ENCODE peak calls at places on chromosomes 5 and 9, in six cellular contexts. N, C, M, L, U and J are unnamed samples. For H3K36me3, the result is how much of the 10 kb centered on the place peaks cover.

GRCh38 chr9:26775405-26775804 is 117.2 kb downstream of the CAAP1 start:
- DNase-seq in L (no peak), M (no peak), C (no peak), U (no peak), N (no peak), J (no peak)

GRCh38 chr5:138775034-138775433 is 21.8 kb downstream of the CTNNA1 start:
- DNase-seq in N (no peak), U (no peak), M (peak), L (no peak), C (no peak), J (no peak)

GRCh38 chr5:32679218-32679617 is 31.9 kb upstream of the NPR3 start:
- DNase-seq in L (no peak), M (no peak), N (no peak), U (no peak), C (no peak), J (no peak)

GRCh38 chr9:128120061-128120740 is 7.3 kb downstream of the PTGES2 start:
- DNase-seq in M (no peak), U (no peak), C (peak), N (no peak), L (peak), J (peak)

GRCh38 chr5:150148408-150148927 is 7.2 kb downstream of the PDGFRB start:
- DNase-seq in C (no peak), M (no peak), L (no peak), U (no peak), N (no peak), J (no peak)

GRCh38 chr5:67353500-67353931 is 156.9 kb upstream of the CD180 start:
- DNase-seq in L (no peak), N (no peak), U (no peak), C (no peak), M (no peak), J (no peak)

GRCh38 chr9:120386390-120387131 is 193.4 kb downstream of the CDK5RAP2 start:
- DNase-seq in M (peak), N (no peak), C (peak), L (peak), U (no peak), J (peak)

GRCh38 chr9:85731128-85731630 is 10.6 kb downstream of the AGTPBP1 start:
- DNase-seq in M (no peak), U (no peak), C (no peak), L (no peak), N (no peak), J (no peak)

GRCh38 chr5:122907238-122907637 is 61.8 kb downstream of the SNX24 start:
- DNase-seq in M (no peak), U (no peak), C (no peak), L (no peak), N (no peak), J (no peak)

GRCh38 chr5:104498281-104498680 is 935.7 kb upstream of the NUDT12 start:
- DNase-seq in M (no peak), U (no peak), C (no peak), N (no peak), L (no peak), J (no peak)

GRCh38 chr5:77076961-77077820 is 9.9 kb downstream of the ZBED3 start:
- DNase-seq in N (peak), U (peak), M (no peak), C (peak), L (peak), J (peak)

GRCh38 chr5:5270958-5271605 is 131.0 kb downstream of the ADAMTS16 start:
- DNase-seq in C (peak), M (peak), U (no peak), N (peak), L (peak), J (peak)

GRCh38 chr5:145791866-145792265 is 43.3 kb downstream of the PRELID2 start:
- DNase-seq in U (no peak), L (no peak), N (no peak), M (no peak), C (no peak), J (no peak)

GRCh38 chr9:89999534-90000370 is 394.9 kb downstream of the GADD45G start:
- DNase-seq in M (peak), N (no peak), C (peak), L (peak), U (no peak), J (peak)

GRCh38 chr5:175325681-175326080 is 118.3 kb downstream of the DRD1 start:
- DNase-seq in U (no peak), L (no peak), M (no peak), C (no peak), N (no peak), J (no peak)

GRCh38 chr5:157842185-157842584 is 16.8 kb downstream of the CLINT1 start:
- DNase-seq in M (no peak), C (no peak), N (no peak), U (no peak), L (no peak), J (no peak)

GRCh38 chr5:59562756-59563389 is 330.7 kb downstream of the PDE4D start:
- DNase-seq in C (no peak), M (peak), N (no peak), U (no peak), L (peak), J (no peak)

GRCh38 chr9:87309236-87309635 is 188.4 kb upstream of the DAPK1 start:
- DNase-seq in N (no peak), M (no peak), U (no peak), C (no peak), L (no peak), J (no peak)

GRCh38 chr5:120794121-120794520 is 330.0 kb downstream of the PRR16 start:
- DNase-seq in C (no peak), M (no peak), N (no peak), L (no peak), U (no peak), J (no peak)

GRCh38 chr9:93119953-93120845 is 13.9 kb downstream of the NINJ1 start:
- DNase-seq in M (peak), U (peak), L (peak), N (peak), C (peak), J (peak)

GRCh38 chr5:55062039-55062779 is 38.2 kb downstream of the GZMK start:
- DNase-seq in N (no peak), L (no peak), C (no peak), U (no peak), M (no peak), J (no peak)

GRCh38 chr5:55064523-55064922 is 37.9 kb upstream of the GZMA start:
- DNase-seq in L (no peak), U (no peak), M (no peak), N (no peak), C (no peak), J (no peak)

GRCh38 chr5:55063899-55064298 is 38.5 kb upstream of the GZMA start:
- DNase-seq in L (no peak), U (no peak), N (no peak), M (no peak), C (no peak), J (no peak)

GRCh38 chr5:55066278-55066677 is 36.2 kb upstream of the GZMA start:
- DNase-seq in U (no peak), M (no peak), N (no peak), L (no peak), C (no peak), J (no peak)

GRCh38 chr5:55063220-55063863 is 39.1 kb upstream of the GZMA start:
- DNase-seq in L (no peak), N (no peak), U (no peak), M (no peak), C (no peak), J (no peak)
- TF ChIP-seq EP300 in L (no peak), N (no peak), U (no peak), M (no peak), C (no peak), J (no peak)

GRCh38 chr5:96742519-96742918 is 65.2 kb downstream of the ERAP1 start:
- DNase-seq in C (no peak), U (no peak), N (no peak), M (no peak), L (no peak), J (no peak)

GRCh38 chr5:96745844-96746531 is 61.8 kb downstream of the ERAP1 start:
- DNase-seq in C (no peak), M (no peak), U (no peak), L (no peak), N (no peak), J (no peak)

GRCh38 chr5:96743805-96744559 is 63.8 kb downstream of the ERAP1 start:
- DNase-seq in C (no peak), M (no peak), L (no peak), N (no peak), U (no peak), J (no peak)

GRCh38 chr5:96743065-96743768 is 64.5 kb downstream of the ERAP1 start:
- DNase-seq in U (peak), N (no peak), L (no peak), C (no peak), M (no peak), J (peak)

DNA sequence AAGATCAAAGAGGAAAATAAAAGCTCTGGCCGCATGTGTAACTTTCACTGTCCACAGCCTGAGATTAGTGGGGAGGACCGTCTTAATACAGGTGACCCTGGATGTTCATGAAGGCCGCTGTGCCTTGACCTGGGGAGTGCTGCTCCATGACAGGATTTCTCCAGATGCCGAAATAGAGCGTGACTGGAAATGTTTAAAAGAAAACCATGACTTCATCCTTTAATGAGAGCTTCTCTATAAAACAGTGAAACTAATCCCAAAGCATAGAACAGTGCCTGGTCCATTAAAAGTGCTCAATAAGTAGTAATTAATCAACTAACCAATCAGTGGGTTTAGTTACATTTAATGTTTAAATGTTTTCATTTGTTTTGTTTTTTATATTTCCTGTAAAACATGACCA is 62.7 kb downstream of the ERAP1 start:
- DNase-seq in N (no peak), U (no peak), L (no peak), C (no peak), M (no peak), J (no peak)
- H3K36me3 ChIP-seq in N (under half), U (half or more), L (half or more), C (under half), M (under half), J (half or more)

GRCh38 chr9:97307091-97307490 is 368 bp upstream of the CCDC180 start:
- DNase-seq in M (no peak), L (peak), N (peak), C (peak), U (peak), J (no peak)

GRCh38 chr9:97301974-97302373 is 5.5 kb upstream of the CCDC180 start:
- DNase-seq in C (no peak), U (no peak), M (no peak), N (no peak), L (no peak), J (no peak)

GRCh38 chr9:97307500-97308163 is at the start of gene CCDC180:
- DNase-seq in N (peak), L (no peak), M (no peak), U (no peak), C (peak), J (no peak)

GRCh38 chr9:97305501-97306298 is 1.8 kb upstream of the CCDC180 start:
- DNase-seq in U (no peak), N (no peak), M (no peak), C (no peak), L (no peak), J (no peak)

DNA sequence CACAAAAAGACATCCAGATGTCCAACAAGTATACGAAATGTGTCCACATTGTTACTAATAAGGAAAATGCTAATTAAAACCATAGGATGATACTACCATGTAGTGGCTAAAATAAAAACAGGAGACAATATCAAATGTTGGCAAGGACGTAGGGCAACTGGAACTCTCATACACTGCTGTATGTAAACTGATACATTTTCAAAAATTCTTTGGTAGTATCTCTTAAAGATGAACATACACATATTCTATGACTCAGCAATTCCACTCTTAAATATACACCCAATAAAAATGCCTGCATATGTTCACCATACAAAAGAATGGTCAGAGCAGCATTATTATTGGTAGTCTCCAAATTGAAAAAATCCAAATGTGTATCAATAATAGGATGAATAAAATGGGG is 2.9 kb upstream of the CCDC180 start:
- DNase-seq in M (no peak), C (no peak), L (no peak), N (no peak), U (no peak), J (no peak)
- TF ChIP-seq EP300 in M (no peak), C (no peak), L (no peak), N (no peak), U (no peak), J (no peak)

GRCh38 chr5:111171-111570 is 19.2 kb downstream of the PLEKHG4B start:
- DNase-seq in C (no peak), M (no peak), N (no peak), U (no peak), L (no peak), J (no peak)

GRCh38 chr5:106587-106986 is 14.6 kb downstream of the PLEKHG4B start:
- DNase-seq in L (no peak), M (no peak), N (no peak), C (no peak), U (no peak), J (no peak)

GRCh38 chr5:107526-107925 is 15.6 kb downstream of the PLEKHG4B start:
- DNase-seq in U (no peak), M (no peak), N (no peak), C (no peak), L (no peak), J (no peak)

GRCh38 chr5:110270-110888 is 18.4 kb downstream of the PLEKHG4B start:
- DNase-seq in L (no peak), N (no peak), C (no peak), U (no peak), M (no peak), J (no peak)

DNA sequence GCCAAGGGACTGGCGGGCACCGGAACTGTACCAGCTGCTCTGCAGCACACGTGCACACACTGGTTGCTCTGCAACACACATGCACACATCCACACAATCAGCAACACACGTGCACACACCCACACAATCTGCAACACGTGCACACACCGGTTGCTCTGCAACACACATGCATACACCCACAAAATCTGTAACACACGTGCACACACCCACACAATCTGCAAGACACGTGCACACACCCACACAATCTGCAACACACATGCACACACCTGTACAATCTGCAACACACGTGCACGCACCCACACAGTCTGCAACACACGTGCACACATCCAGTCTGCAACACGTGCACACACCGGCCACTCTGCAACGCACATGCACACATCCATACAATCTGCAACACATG is 17.9 kb downstream of the PLEKHG4B start:
- DNase-seq in L (no peak), M (no peak), U (no peak), C (no peak), N (no peak), J (no peak)
- H3K36me3 ChIP-seq in L (under half), M (under half), U (under half), C (under half), N (under half), J (under half)

GRCh38 chr5:10306806-10307205 is 896 bp downstream of the CMBL start:
- DNase-seq in N (no peak), M (no peak), L (no peak), C (no peak), U (no peak), J (no peak)
- TF ChIP-seq EP300 in N (no peak), M (no peak), L (no peak), C (no peak), U (no peak), J (no peak)

GRCh38 chr5:91166040-91166807 is 216.9 kb downstream of the ARRDC3 start:
- DNase-seq in N (no peak), C (no peak), U (no peak), L (no peak), M (no peak), J (no peak)
- H3K36me3 ChIP-seq in N (under half), C (under half), U (under half), L (under half), M (under half), J (under half)

GRCh38 chr5:40834849-40835787 is at the start of gene RPL37:
- DNase-seq in U (peak), C (peak), L (peak), N (peak), M (peak), J (peak)
- TF ChIP-seq EP300 in U (peak), C (no peak), L (peak), N (peak), M (peak), J (no peak)

GRCh38 chr5:109689740-109690455 is at the start of gene MAN2A1:
- DNase-seq in C (peak), M (peak), L (peak), N (peak), U (peak), J (peak)

GRCh38 chr5:109690456-109691247 is 925 bp downstream of the MAN2A1 start:
- DNase-seq in M (peak), L (peak), N (peak), C (peak), U (peak), J (peak)

GRCh38 chr5:109688647-109688998 is 1.1 kb upstream of the MAN2A1 start:
- DNase-seq in C (no peak), U (peak), L (no peak), N (peak), M (peak), J (no peak)

GRCh38 chr5:109691248-109691574 is 1.5 kb downstream of the MAN2A1 start:
- DNase-seq in L (no peak), N (no peak), C (no peak), U (no peak), M (no peak), J (no peak)

GRCh38 chr5:109688999-109689739 is 558 bp upstream of the MAN2A1 start:
- DNase-seq in U (peak), C (peak), L (peak), M (peak), N (peak), J (peak)
- H3K36me3 ChIP-seq in U (under half), C (under half), L (under half), M (under half), N (under half), J (under half)

GRCh38 chr9:70420267-70421019 is 6.0 kb upstream of the KLF9 start:
- DNase-seq in U (peak), M (peak), L (peak), N (peak), C (peak), J (peak)
- TF ChIP-seq EP300 in U (peak), M (peak), L (peak), N (peak), C (peak), J (peak)

GRCh38 chr9:114270120-114270975 is 52.5 kb upstream of the ORM1 start:
- DNase-seq in L (no peak), C (peak), M (no peak), N (no peak), U (no peak), J (no peak)
- H3K36me3 ChIP-seq in L (under half), C (under half), M (under half), N (under half), U (under half), J (under half)